ENCODE peak calls at places on chromosome 12, in ten cellular contexts. X, G, J, H, K, V, F, R, N and B are unnamed samples.

GRCh38 chr12:9052610-9053009 is 63.1 kb downstream of the A2M start:
- DNase-seq in V (no peak), F (no peak), H (no peak), R (no peak), K (no peak), X (no peak), N (no peak), G (no peak), J (no peak), B (no peak)

GRCh38 chr12:99043319-99043914 is 398.3 kb downstream of the APAF1 start:
- DNase-seq in K (peak; percentile 41), H (peak; percentile 73), X (peak; percentile 36), N (peak; percentile 50), R (peak; percentile 75), F (peak; percentile 54), V (peak; percentile 61), J (peak; percentile 50), G (peak; percentile 61), B (peak; percentile 69)

GRCh38 chr12:108117163-108117849 is 11.8 kb upstream of the WSCD2 start:
- DNase-seq in H (no peak), F (no peak), N (no peak), V (no peak), K (peak; percentile 56), J (no peak), R (no peak), G (no peak), X (no peak), B (no peak)

GRCh38 chr12:31612819-31613218 is 21.9 kb upstream of the DENND5B start:
- DNase-seq in F (no peak), K (no peak), H (no peak), G (no peak), V (no peak), N (no peak), J (no peak), R (no peak), X (no peak), B (no peak)

GRCh38 chr12:90069711-90070110 is 361.1 kb upstream of the ATP2B1 start:
- DNase-seq in N (no peak), G (no peak), J (no peak), R (no peak), F (no peak), H (no peak), X (no peak), K (no peak), V (no peak), B (no peak)

GRCh38 chr12:52612431-52613290 is 5.7 kb downstream of the KRT73 start:
- DNase-seq in R (no peak), H (no peak), G (no peak), N (no peak), V (no peak), X (no peak), K (no peak), J (no peak), F (no peak), B (no peak)

GRCh38 chr12:15151141-15152091 is 69.8 kb downstream of the RERG start:
- DNase-seq in F (no peak), J (peak; percentile 26), R (peak; percentile 60), K (no peak), V (peak; percentile 38), X (peak; percentile 32), G (no peak), H (no peak), N (no peak), B (no peak)

GRCh38 chr12:120228041-120228290 is 27.1 kb upstream of the RPLP0 start:
- DNase-seq in F (no peak), H (no peak), R (no peak), J (no peak), N (no peak), X (no peak), V (no peak), K (no peak), G (no peak), B (no peak)

GRCh38 chr12:132685400-132685799 is 1.7 kb downstream of the POLE start:
- DNase-seq in R (no peak), N (no peak), H (no peak), V (no peak), K (no peak), F (no peak), X (no peak), G (no peak), J (no peak), B (no peak)

GRCh38 chr12:132689227-132689626 is 1.8 kb downstream of the PXMP2 start:
- DNase-seq in V (no peak), F (no peak), X (no peak), K (no peak), J (no peak), G (peak; percentile 86), H (no peak), R (no peak), N (peak; percentile 87), B (no peak)

GRCh38 chr12:132690112-132690511 is 2.7 kb downstream of the PXMP2 start:
- DNase-seq in V (no peak), N (no peak), R (no peak), X (no peak), K (no peak), H (no peak), G (no peak), J (no peak), F (no peak), B (no peak)

GRCh38 chr12:132686831-132687210 is 321 bp downstream of the POLE start:
- DNase-seq in X (no peak), R (no peak), G (no peak), F (no peak), K (no peak), J (peak; percentile 24), H (no peak), V (no peak), N (no peak), B (no peak)

DNA sequence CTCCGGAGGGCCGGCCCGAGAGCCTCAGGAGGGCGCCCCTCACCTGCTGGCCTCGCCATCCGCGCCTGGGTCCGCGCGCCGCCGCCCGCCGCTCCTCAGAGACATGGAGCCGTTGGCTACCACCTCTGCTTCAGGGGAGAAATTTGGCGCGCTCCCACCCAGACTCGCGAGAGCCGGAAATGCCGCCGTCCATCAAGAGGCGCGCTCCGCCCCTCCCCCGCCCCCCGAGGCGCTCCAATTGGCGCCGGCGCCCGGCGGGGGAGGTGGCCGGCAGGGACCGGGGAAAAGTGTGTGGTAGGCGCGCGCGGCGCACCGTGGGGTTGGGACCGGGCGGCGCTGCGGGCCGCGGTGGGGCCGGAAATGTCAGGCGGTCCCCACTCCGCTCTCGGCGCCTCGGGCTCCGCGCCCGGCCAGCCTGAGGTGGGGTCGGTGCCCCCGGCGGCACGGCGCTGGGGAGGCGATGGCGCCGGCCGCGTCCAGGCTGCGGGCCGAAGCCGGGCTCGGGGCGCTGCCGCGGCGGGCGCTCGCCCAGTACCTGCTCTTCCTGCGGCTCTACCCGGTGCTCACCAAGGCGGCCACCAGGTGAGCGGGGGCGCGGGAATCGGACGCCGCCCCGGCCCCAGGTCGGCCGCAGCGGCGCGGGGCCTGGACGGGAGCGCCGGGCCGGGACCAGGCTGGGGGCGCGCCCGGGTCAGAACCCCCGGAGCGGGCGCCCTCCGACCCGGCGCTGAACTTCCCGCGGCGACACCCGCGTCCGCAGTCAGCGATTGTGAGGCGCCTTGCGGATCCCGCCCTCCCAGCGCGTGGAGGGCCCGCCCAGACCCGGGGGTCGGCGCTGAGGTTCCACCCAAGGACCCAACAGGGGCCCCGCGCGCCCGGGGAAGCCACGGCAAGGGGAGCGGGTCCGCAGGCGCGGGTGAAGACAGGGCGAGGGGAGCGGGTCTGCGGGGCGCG is at the start of the genes POLE and PXMP2:
- DNase-seq in G (peak; percentile 98), N (peak; percentile 96), J (peak; percentile 92), F (peak; percentile 98), R (peak; percentile 94), X (peak; percentile 97), H (peak; percentile 95), K (peak; percentile 38), V (peak; percentile 95), B (peak; percentile 92)
- TF ChIP-seq CTCF in G (no peak), N (no peak), J (no peak), F (peak; percentile 3), R (peak; percentile 57), X (no peak), H (peak; percentile 6), K (no peak), V (no peak), B (no peak)

GRCh38 chr12:46363582-46364299 is 8.8 kb downstream of the SLC38A2 start:
- DNase-seq in N (no peak), R (no peak), G (no peak), J (no peak), F (no peak), V (no peak), X (no peak), H (no peak), K (peak; percentile 21), B (no peak)

GRCh38 chr12:46364300-46364696 is 8.3 kb downstream of the SLC38A2 start:
- DNase-seq in N (no peak), G (no peak), F (no peak), J (no peak), H (no peak), X (no peak), V (no peak), K (no peak), R (no peak), B (no peak)

GRCh38 chr12:46366771-46367170 is 5.8 kb downstream of the SLC38A2 start:
- DNase-seq in G (no peak), J (no peak), K (no peak), H (no peak), F (no peak), V (no peak), R (no peak), X (no peak), N (no peak), B (no peak)

GRCh38 chr12:46365951-46366379 is 6.6 kb downstream of the SLC38A2 start:
- DNase-seq in J (peak; percentile 51), G (no peak), V (no peak), R (no peak), K (no peak), X (no peak), N (no peak), H (no peak), F (no peak), B (no peak)

DNA sequence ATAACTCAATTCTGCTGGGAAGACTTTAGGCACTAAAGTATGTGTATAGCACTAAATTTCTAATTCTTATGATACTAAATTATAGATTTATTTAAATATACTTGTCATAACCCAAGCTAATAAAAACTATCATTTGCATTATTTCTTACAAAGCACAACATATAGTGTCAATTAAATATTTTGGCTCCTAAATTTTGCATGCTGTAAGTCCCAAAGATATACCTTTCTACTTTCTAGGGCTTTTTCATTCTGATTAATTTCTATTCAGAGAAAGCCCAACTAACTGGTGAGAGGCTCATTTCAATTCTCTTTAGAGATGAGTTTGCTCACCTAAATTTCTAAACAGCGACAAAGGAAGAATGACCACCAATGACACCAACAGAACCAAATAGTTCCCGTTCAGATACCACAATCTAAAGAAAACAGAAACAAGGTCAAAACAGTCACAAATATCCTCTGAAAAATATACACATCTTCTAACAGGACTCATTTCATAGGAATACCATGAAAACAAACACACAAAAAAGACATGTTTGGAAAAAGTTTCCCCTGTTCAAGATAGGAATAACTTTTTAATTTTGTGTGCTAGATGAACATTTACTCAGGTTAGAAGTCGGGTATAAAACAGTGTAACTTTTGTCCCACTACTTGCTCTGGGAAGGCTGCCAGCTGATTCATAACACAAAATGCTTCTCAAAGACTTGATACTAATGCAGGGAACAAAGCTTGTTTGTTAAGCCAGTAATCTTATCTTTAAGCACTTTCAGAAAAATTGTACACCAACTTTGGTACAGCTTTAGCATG is 7.6 kb downstream of the SLC38A2 start:
- DNase-seq in V (peak; percentile 82), G (peak; percentile 84), H (peak; percentile 67), F (no peak), X (peak; percentile 71), K (no peak), R (peak; percentile 73), N (peak; percentile 70), J (peak; percentile 87), B (no peak)
- H3K4me3 ChIP-seq in V (peak overlapping the region; percentile 10), G (no peak overlapping the region), H (peak overlapping the region; percentile 99), F (peak overlapping the region; percentile 94), X (no peak overlapping the region), K (no peak overlapping the region), R (no peak overlapping the region), N (no peak overlapping the region), J (peak overlapping the region; percentile 81), B (no peak overlapping the region)

GRCh38 chr12:96534339-96534738 is 45.0 kb downstream of the CFAP54 start:
- DNase-seq in R (no peak), V (peak; percentile 14), N (no peak), J (peak; percentile 16), X (no peak), K (no peak), H (no peak), G (no peak), F (no peak), B (no peak)
- H3K27ac ChIP-seq in R (no peak overlapping the region), V (no peak overlapping the region), N (no peak overlapping the region), J (no peak overlapping the region), X (no peak overlapping the region), K (no peak overlapping the region), H (no peak overlapping the region), G (no peak overlapping the region), F (no peak overlapping the region), B (no peak overlapping the region)

GRCh38 chr12:27996761-27997160 is 24.2 kb upstream of the PTHLH start:
- DNase-seq in X (no peak), V (no peak), R (no peak), N (no peak), G (no peak), K (no peak), J (no peak), F (no peak), H (no peak), B (no peak)
- TF ChIP-seq CTCF in X (no peak), V (no peak), R (no peak), N (no peak), G (no peak), K (no peak), J (no peak), F (no peak), H (no peak), B (no peak)